ENCODE peak calls at places on chromosomes 5 and 9, in four cellular contexts. One of them, this sample, is unnamed.

GRCh38 chr5:57676228-57677098 is 193.9 kb upstream of the ACTBL2 start:
- DNase-seq in Kasumi-1: no peak
- DNase-seq in stimulated activated CD4-positive, alpha-beta T cell treated with anti-CD3 and anti-CD28 coated beads, TNF-alpha, amount 100 ng/mL, for 1 hour: no peak
- DNase-seq in bronchial epithelial cell: peak; percentile 42
- DNase-seq in this sample: no peak

GRCh38 chr9:91761362-91761761 is 188.7 kb downstream of the ROR2 start:
- DNase-seq in Kasumi-1: no peak
- DNase-seq in bronchial epithelial cell: no peak
- DNase-seq in stimulated activated CD4-positive, alpha-beta T cell treated with anti-CD3 and anti-CD28 coated beads, TNF-alpha, amount 100 ng/mL, for 1 hour: no peak
- DNase-seq in this sample: no peak

GRCh38 chr9:89873801-89874200 is 269.0 kb downstream of the GADD45G start:
- DNase-seq in stimulated activated CD4-positive, alpha-beta T cell treated with anti-CD3 and anti-CD28 coated beads, TNF-alpha, amount 100 ng/mL, for 1 hour: no peak
- DNase-seq in bronchial epithelial cell: no peak
- DNase-seq in Kasumi-1: no peak
- DNase-seq in this sample: no peak

GRCh38 chr5:143023447-143024096 is 253.4 kb downstream of the ARHGAP26 start:
- DNase-seq in Kasumi-1: no peak
- DNase-seq in bronchial epithelial cell: no peak
- DNase-seq in stimulated activated CD4-positive, alpha-beta T cell treated with anti-CD3 and anti-CD28 coated beads, TNF-alpha, amount 100 ng/mL, for 1 hour: no peak
- DNase-seq in this sample: no peak

GRCh38 chr5:176481659-176482213 is 33.6 kb downstream of the FAF2 start:
- DNase-seq in Kasumi-1: no peak
- DNase-seq in bronchial epithelial cell: peak; percentile 32
- DNase-seq in stimulated activated CD4-positive, alpha-beta T cell treated with anti-CD3 and anti-CD28 coated beads, TNF-alpha, amount 100 ng/mL, for 1 hour: no peak
- DNase-seq in this sample: no peak

GRCh38 chr5:161544350-161544765 is 2.2 kb downstream of the GABRB2 start:
- DNase-seq in stimulated activated CD4-positive, alpha-beta T cell treated with anti-CD3 and anti-CD28 coated beads, TNF-alpha, amount 100 ng/mL, for 1 hour: no peak
- DNase-seq in Kasumi-1: peak; percentile 42
- DNase-seq in bronchial epithelial cell: peak; percentile 40
- DNase-seq in this sample: no peak

GRCh38 chr9:132415181-132415580 is 5.2 kb downstream of the CFAP77 start:
- DNase-seq in stimulated activated CD4-positive, alpha-beta T cell treated with anti-CD3 and anti-CD28 coated beads, TNF-alpha, amount 100 ng/mL, for 1 hour: no peak
- DNase-seq in Kasumi-1: no peak
- DNase-seq in bronchial epithelial cell: no peak
- DNase-seq in this sample: no peak

GRCh38 chr5:177432143-177432904 is 5.8 kb downstream of the GRK6 start:
- DNase-seq in bronchial epithelial cell: no peak
- DNase-seq in stimulated activated CD4-positive, alpha-beta T cell treated with anti-CD3 and anti-CD28 coated beads, TNF-alpha, amount 100 ng/mL, for 1 hour: no peak
- DNase-seq in Kasumi-1: no peak
- DNase-seq in this sample: no peak

GRCh38 chr5:1052641-1053390 is 44.2 kb downstream of the NKD2 start:
- DNase-seq in stimulated activated CD4-positive, alpha-beta T cell treated with anti-CD3 and anti-CD28 coated beads, TNF-alpha, amount 100 ng/mL, for 1 hour: no peak
- DNase-seq in bronchial epithelial cell: no peak
- DNase-seq in Kasumi-1: no peak
- DNase-seq in this sample: no peak

GRCh38 chr9:35994959-35995358 is 37.0 kb upstream of the OR2S2 start:
- DNase-seq in Kasumi-1: no peak
- DNase-seq in bronchial epithelial cell: no peak
- DNase-seq in stimulated activated CD4-positive, alpha-beta T cell treated with anti-CD3 and anti-CD28 coated beads, TNF-alpha, amount 100 ng/mL, for 1 hour: no peak
- DNase-seq in this sample: no peak

GRCh38 chr5:36222620-36223019 is 19.1 kb downstream of the NADK2 start:
- DNase-seq in Kasumi-1: no peak
- DNase-seq in bronchial epithelial cell: no peak
- DNase-seq in stimulated activated CD4-positive, alpha-beta T cell treated with anti-CD3 and anti-CD28 coated beads, TNF-alpha, amount 100 ng/mL, for 1 hour: no peak
- DNase-seq in this sample: no peak

GRCh38 chr5:93894471-93895354 is 153.3 kb upstream of the POU5F2 start:
- DNase-seq in Kasumi-1: peak; percentile 2
- DNase-seq in bronchial epithelial cell: peak; percentile 20
- DNase-seq in stimulated activated CD4-positive, alpha-beta T cell treated with anti-CD3 and anti-CD28 coated beads, TNF-alpha, amount 100 ng/mL, for 1 hour: no peak
- DNase-seq in this sample: no peak

GRCh38 chr5:146048994-146049703 is 56.2 kb downstream of the PLAC8L1 start:
- DNase-seq in Kasumi-1: peak; percentile 71
- DNase-seq in bronchial epithelial cell: peak; percentile 68
- DNase-seq in stimulated activated CD4-positive, alpha-beta T cell treated with anti-CD3 and anti-CD28 coated beads, TNF-alpha, amount 100 ng/mL, for 1 hour: no peak
- DNase-seq in this sample: no peak

GRCh38 chr5:181237758-181238385 is 5.8 kb downstream of the RACK1 start:
- DNase-seq in Kasumi-1: no peak
- DNase-seq in bronchial epithelial cell: no peak
- DNase-seq in stimulated activated CD4-positive, alpha-beta T cell treated with anti-CD3 and anti-CD28 coated beads, TNF-alpha, amount 100 ng/mL, for 1 hour: no peak
- DNase-seq in this sample: no peak

GRCh38 chr5:59874675-59875074 is 18.9 kb downstream of the PDE4D start:
- DNase-seq in stimulated activated CD4-positive, alpha-beta T cell treated with anti-CD3 and anti-CD28 coated beads, TNF-alpha, amount 100 ng/mL, for 1 hour: no peak
- DNase-seq in bronchial epithelial cell: no peak
- DNase-seq in Kasumi-1: no peak
- DNase-seq in this sample: no peak

GRCh38 chr9:134378901-134379338 is 52.7 kb downstream of the RXRA start:
- DNase-seq in stimulated activated CD4-positive, alpha-beta T cell treated with anti-CD3 and anti-CD28 coated beads, TNF-alpha, amount 100 ng/mL, for 1 hour: no peak
- DNase-seq in bronchial epithelial cell: peak; percentile 60
- DNase-seq in Kasumi-1: no peak
- DNase-seq in this sample: no peak

GRCh38 chr9:78938821-78939220 is 632.9 kb upstream of the TLE4 start:
- DNase-seq in Kasumi-1: no peak
- DNase-seq in bronchial epithelial cell: no peak
- DNase-seq in stimulated activated CD4-positive, alpha-beta T cell treated with anti-CD3 and anti-CD28 coated beads, TNF-alpha, amount 100 ng/mL, for 1 hour: no peak
- DNase-seq in this sample: no peak

GRCh38 chr9:108551030-108551964 is 304.5 kb downstream of the ACTL7B start:
- DNase-seq in bronchial epithelial cell: peak; percentile 100
- DNase-seq in stimulated activated CD4-positive, alpha-beta T cell treated with anti-CD3 and anti-CD28 coated beads, TNF-alpha, amount 100 ng/mL, for 1 hour: no peak
- DNase-seq in Kasumi-1: no peak
- DNase-seq in this sample: no peak

This sample was measured in activated naive CD4-positive, alpha-beta T cell.